ENCODE peak calls at places on chromosomes 4 and X, in ten cellular contexts. L, K, A, E, C, V, U, P, S and F are unnamed samples.

GRCh38 chr4:89312066-89312465 is 4.5 kb upstream of the GPRIN3 start:
- DNase-seq in L (no peak), K (no peak), A (no peak), E (no peak), C (no peak), V (no peak), U (no peak), P (no peak), S (no peak), F (no peak)

GRCh38 chr4:153083447-153083921 is 120.8 kb upstream of the TRIM2 start:
- DNase-seq in L (peak), K (peak), A (peak), E (no peak), C (peak), V (peak), U (peak), P (peak), S (peak), F (peak)

GRCh38 chrX:28847423-28847822 is 260.2 kb downstream of the IL1RAPL1 start:
- DNase-seq in L (no peak), K (no peak), A (no peak), E (no peak), C (peak), V (peak), U (peak), P (peak), S (no peak), F (peak)

GRCh38 chr4:178665916-178666315 is 1223.7 kb upstream of the AGA start:
- DNase-seq in L (no peak), K (no peak), A (no peak), E (no peak), C (no peak), V (no peak), U (no peak), P (no peak), S (no peak), F (no peak)

GRCh38 chr4:24885342-24885741 is 27.5 kb downstream of the CCDC149 start:
- DNase-seq in L (no peak), K (peak), A (no peak), E (no peak), C (peak), V (no peak), U (no peak), P (no peak), S (no peak), F (no peak)

GRCh38 chr4:19983072-19983471 is 268.6 kb upstream of the SLIT2 start:
- DNase-seq in L (no peak), K (no peak), A (peak), E (no peak), C (no peak), V (no peak), U (no peak), P (no peak), S (no peak), F (no peak)

GRCh38 chrX:74363914-74364313 is 57.4 kb upstream of the SLC16A2 start:
- DNase-seq in L (no peak), K (no peak), A (no peak), E (no peak), C (no peak), V (no peak), U (no peak), P (no peak), S (no peak), F (no peak)

GRCh38 chrX:7235071-7235470 is 87.1 kb upstream of the PUDP start:
- DNase-seq in L (no peak), K (no peak), A (no peak), E (no peak), C (no peak), V (no peak), U (no peak), P (no peak), S (no peak), F (no peak)

GRCh38 chr4:174265917-174266316 is 17.6 kb downstream of the FBXO8 start:
- DNase-seq in L (no peak), K (no peak), A (peak), E (no peak), C (no peak), V (no peak), U (no peak), P (no peak), S (no peak), F (no peak)

GRCh38 chr4:48909697-48910096 is 3.1 kb upstream of the OCIAD2 start:
- DNase-seq in L (no peak), K (no peak), A (peak), E (peak), C (no peak), V (peak), U (no peak), P (peak), S (no peak), F (peak)

GRCh38 chr4:8473198-8473919 is 32.8 kb downstream of the TRMT44 start:
- DNase-seq in L (no peak), K (no peak), A (no peak), E (no peak), C (no peak), V (no peak), U (no peak), P (no peak), S (no peak), F (no peak)